ENCODE peak calls at places on chromosome 7, in nine cellular contexts. R is activated effector memory CD4-positive, alpha-beta T cell treated with anti-CD3 and anti-CD28 coated beads, Interleukin-2, amount 50 U/mL, for 16 hours; E is natural killer cell; S is retina; A is AML-193; G is foreskin fibroblast; F is central memory CD4-positive, alpha-beta T cell; H is HTR-8/SVneo; P is adrenal gland. D is an unnamed sample.
A peak's percentile ranks its signal among the peaks of the same experiment; 100 is the strongest.

GRCh38 chr7:45306752-45307305 is 149.2 kb downstream of the RAMP3 start:
- DNase-seq in E (no peak), S (no peak), H (no peak), A (no peak), G (no peak), F (no peak), P (no peak), R (no peak), D (no peak)

GRCh38 chr7:70726951-70727378 is 405.0 kb upstream of the GALNT17 start:
- DNase-seq in A (no peak), S (no peak), R (no peak), G (no peak), H (no peak), P (no peak), E (no peak), F (no peak), D (no peak)

GRCh38 chr7:71290382-71290781 is 158.4 kb downstream of the GALNT17 start:
- DNase-seq in F (no peak), A (no peak), R (no peak), S (no peak), G (no peak), P (peak; percentile 51), H (no peak), E (no peak), D (no peak)

GRCh38 chr7:76340617-76341131 is 18.1 kb downstream of the YWHAG start:
- DNase-seq in P (peak; percentile 55), H (no peak), S (no peak), G (no peak), E (no peak), R (no peak), F (no peak), A (no peak), D (no peak)

GRCh38 chr7:105879782-105880181 is 3.4 kb upstream of the ATXN7L1 start:
- DNase-seq in R (no peak), E (no peak), P (no peak), G (no peak), A (no peak), S (no peak), H (no peak), F (no peak), D (no peak)

GRCh38 chr7:47543659-47544058 is 38.3 kb downstream of the TNS3 start:
- DNase-seq in P (no peak), H (no peak), E (no peak), F (no peak), S (peak; percentile 44), G (no peak), A (no peak), R (no peak), D (no peak)

GRCh38 chr7:22093936-22094335 is 148.2 kb upstream of the CDCA7L start:
- DNase-seq in F (no peak), R (no peak), H (no peak), E (no peak), A (no peak), P (no peak), S (no peak), G (no peak), D (no peak)

GRCh38 chr7:151384352-151384697 is 25.5 kb downstream of the WDR86 start:
- DNase-seq in G (no peak), F (no peak), H (no peak), R (no peak), P (no peak), E (no peak), A (no peak), S (no peak), D (no peak)

GRCh38 chr7:98168181-98168903 is 42.9 kb upstream of the BHLHA15 start:
- DNase-seq in F (peak; percentile 62), R (peak; percentile 85), E (peak; percentile 42), S (peak; percentile 67), P (peak; percentile 57), A (peak; percentile 7), H (peak; percentile 68), G (peak; percentile 21), D (no peak)

GRCh38 chr7:17663056-17663675 is 277.1 kb downstream of the SNX13 start:
- DNase-seq in A (no peak), P (no peak), E (no peak), S (no peak), F (no peak), G (peak; percentile 69), H (no peak), R (no peak), D (peak; percentile 87)

GRCh38 chr7:47180268-47180826 is 401.6 kb downstream of the TNS3 start:
- DNase-seq in S (peak; percentile 74), R (no peak), E (no peak), F (no peak), P (peak; percentile 44), A (no peak), H (peak; percentile 69), G (peak; percentile 57), D (peak; percentile 21)

GRCh38 chr7:1851731-1852531 is 181.9 kb downstream of the ELFN1 start:
- DNase-seq in E (no peak), H (no peak), G (no peak), P (no peak), A (no peak), R (peak; percentile 54), F (no peak), S (no peak), D (no peak)

GRCh38 chr7:156836443-156836842 is 56.5 kb downstream of the LMBR1 start:
- DNase-seq in P (no peak), E (no peak), S (no peak), A (no peak), H (no peak), R (no peak), G (no peak), F (no peak), D (no peak)

GRCh38 chr7:24992314-24992713 is 12.3 kb upstream of the OSBPL3 start:
- DNase-seq in A (no peak), F (no peak), S (no peak), H (no peak), R (no peak), E (no peak), G (no peak), P (no peak), D (no peak)

GRCh38 chr7:958221-959200 is 4.0 kb upstream of the ADAP1 start:
- DNase-seq in E (no peak), A (no peak), P (no peak), H (no peak), S (no peak), F (no peak), R (peak; percentile 54), G (no peak), D (no peak)

GRCh38 chr7:99386584-99387238 is 12.2 kb downstream of the ARPC1B start:
- DNase-seq in R (no peak), E (no peak), G (peak; percentile 25), F (peak; percentile 27), S (no peak), A (peak; percentile 49), P (no peak), H (no peak), D (no peak)

GRCh38 chr7:23017303-23017702 is 3.4 kb upstream of the HYCC1 start:
- DNase-seq in P (no peak), S (no peak), F (no peak), A (peak; percentile 52), E (no peak), R (no peak), G (no peak), H (no peak), D (no peak)

GRCh38 chr7:47887016-47887640 is 61.1 kb downstream of the PKD1L1 start:
- DNase-seq in P (no peak), R (no peak), F (no peak), A (no peak), H (no peak), S (no peak), E (no peak), G (no peak), D (no peak)

GRCh38 chr7:42227523-42227922 is 9.5 kb downstream of the GLI3 start:
- DNase-seq in F (no peak), R (no peak), S (no peak), G (no peak), A (no peak), P (no peak), E (peak; percentile 19), H (no peak), D (no peak)

D was measured in GM04503.